ENCODE peak calls at places on chromosome 3, in eight cellular contexts. S, R, U, E, W, X, C and J are unnamed samples.

GRCh38 chr3:179069762-179070390 is 1.7 kb downstream of the ZMAT3 start:
- DNase-seq in S (peak; percentile 22), R (no peak), U (no peak), E (peak; percentile 69), W (no peak), X (no peak), C (peak; percentile 38), J (no peak)

GRCh38 chr3:165744025-165744424 is 93.2 kb downstream of the BCHE start:
- DNase-seq in S (no peak), R (no peak), U (no peak), E (peak; percentile 1), W (no peak), X (no peak), C (no peak), J (no peak)

GRCh38 chr3:33377931-33378330 is 62.3 kb downstream of the UBP1 start:
- DNase-seq in S (peak; percentile 58), R (peak; percentile 26), U (no peak), E (no peak), W (no peak), X (no peak), C (no peak), J (no peak)

GRCh38 chr3:139198929-139199328 is 144.9 kb upstream of the MRPS22 start:
- DNase-seq in S (peak; percentile 13), R (peak; percentile 37), U (no peak), E (no peak), W (no peak), X (no peak), C (no peak), J (no peak)

GRCh38 chr3:183285828-183286457 is 32.9 kb downstream of the B3GNT5 start:
- DNase-seq in S (peak; percentile 77), R (peak; percentile 20), U (no peak), E (peak; percentile 96), W (peak; percentile 83), X (peak; percentile 88), C (peak; percentile 42), J (peak; percentile 56)

GRCh38 chr3:54988302-54989022 is 60.6 kb upstream of the LRTM1 start:
- DNase-seq in S (peak; percentile 72), R (no peak), U (no peak), E (peak; percentile 60), W (no peak), X (no peak), C (no peak), J (no peak)

GRCh38 chr3:112640864-112641751 is at the start of gene CCDC80:
- DNase-seq in S (peak; percentile 79), R (peak; percentile 17), U (no peak), E (peak; percentile 88), W (no peak), X (no peak), C (no peak), J (no peak)

GRCh38 chr3:184733971-184734608 is 22.2 kb upstream of the MAGEF1 start:
- DNase-seq in S (no peak), R (no peak), U (peak; percentile 30), E (no peak), W (no peak), X (peak; percentile 35), C (no peak), J (no peak)

GRCh38 chr3:73614385-73614784 is 10.4 kb downstream of the PDZRN3 start:
- DNase-seq in S (peak; percentile 89), R (no peak), U (no peak), E (peak; percentile 87), W (no peak), X (no peak), C (no peak), J (no peak)

GRCh38 chr3:11555823-11556222 is 87.9 kb downstream of the VGLL4 start:
- DNase-seq in S (no peak), R (no peak), U (no peak), E (no peak), W (no peak), X (no peak), C (no peak), J (no peak)

GRCh38 chr3:71859128-71859519 is 74.2 kb upstream of the PROK2 start:
- DNase-seq in S (no peak), R (no peak), U (no peak), E (peak; percentile 30), W (no peak), X (no peak), C (peak; percentile 8), J (no peak)

GRCh38 chr3:67059443-67059842 is 61.3 kb downstream of the KBTBD8 start:
- DNase-seq in S (no peak), R (no peak), U (no peak), E (no peak), W (no peak), X (no peak), C (no peak), J (no peak)

GRCh38 chr3:37899101-37899707 is 37.5 kb downstream of the CTDSPL start:
- DNase-seq in S (no peak), R (no peak), U (no peak), E (no peak), W (no peak), X (no peak), C (no peak), J (no peak)

GRCh38 chr3:49727154-49727923 is 3.6 kb upstream of the GMPPB start:
- DNase-seq in S (no peak), R (no peak), U (no peak), E (no peak), W (no peak), X (peak; percentile 55), C (no peak), J (no peak)

GRCh38 chr3:100401674-100402036 is 316 bp downstream of the LNP1 start:
- DNase-seq in S (no peak), R (no peak), U (no peak), E (no peak), W (peak; percentile 46), X (no peak), C (no peak), J (no peak)

GRCh38 chr3:193297421-193297820 is 56.4 kb downstream of the PLAAT1 start:
- DNase-seq in S (no peak), R (peak; percentile 11), U (no peak), E (peak; percentile 79), W (no peak), X (no peak), C (no peak), J (no peak)

GRCh38 chr3:60363817-60364216 is 887.4 kb downstream of the FHIT start:
- DNase-seq in S (no peak), R (no peak), U (no peak), E (peak; percentile 40), W (no peak), X (no peak), C (no peak), J (no peak)

GRCh38 chr3:152719264-152719663 is 115.7 kb upstream of the P2RY1 start:
- DNase-seq in S (no peak), R (no peak), U (no peak), E (peak; percentile 31), W (no peak), X (no peak), C (no peak), J (no peak)

GRCh38 chr3:98188553-98188952 is 22.1 kb downstream of the OR5H15 start:
- DNase-seq in S (no peak), R (no peak), U (no peak), E (peak; percentile 0), W (no peak), X (no peak), C (no peak), J (peak; percentile 9)

GRCh38 chr3:7562892-7563291 is 702.0 kb downstream of the GRM7 start:
- DNase-seq in S (no peak), R (no peak), U (no peak), E (no peak), W (no peak), X (no peak), C (no peak), J (no peak)

GRCh38 chr3:56089739-56090138 is 378.5 kb downstream of the ERC2 start:
- DNase-seq in S (no peak), R (no peak), U (no peak), E (no peak), W (no peak), X (no peak), C (no peak), J (no peak)

GRCh38 chr3:75906555-75907112 is 121.3 kb upstream of the ZNF717 start:
- DNase-seq in S (no peak), R (peak; percentile 72), U (peak; percentile 85), E (peak; percentile 73), W (peak; percentile 70), X (no peak), C (peak; percentile 67), J (no peak)

GRCh38 chr3:124131158-124132115 is 139.5 kb upstream of the ROPN1 start:
- DNase-seq in S (no peak), R (no peak), U (no peak), E (peak; percentile 33), W (no peak), X (no peak), C (no peak), J (no peak)

GRCh38 chr3:157280786-157281185 is 120.8 kb upstream of the CCNL1 start:
- DNase-seq in S (no peak), R (no peak), U (no peak), E (no peak), W (no peak), X (no peak), C (no peak), J (no peak)

GRCh38 chr3:124577494-124578167 is 152.6 kb upstream of the UMPS start:
- DNase-seq in S (no peak), R (no peak), U (no peak), E (no peak), W (no peak), X (no peak), C (no peak), J (no peak)

GRCh38 chr3:4356642-4357041 is 53.5 kb downstream of the SETMAR start:
- DNase-seq in S (no peak), R (no peak), U (no peak), E (no peak), W (no peak), X (no peak), C (no peak), J (no peak)

GRCh38 chr3:127690823-127691452 is 18.2 kb downstream of the ABTB1 start:
- DNase-seq in S (peak; percentile 60), R (peak; percentile 8), U (no peak), E (peak; percentile 80), W (peak; percentile 45), X (peak; percentile 86), C (peak; percentile 32), J (no peak)

GRCh38 chr3:196360586-196360985 is 22.4 kb upstream of the TM4SF19 start:
- DNase-seq in S (no peak), R (no peak), U (no peak), E (no peak), W (no peak), X (no peak), C (no peak), J (no peak)

GRCh38 chr3:53581671-53582070 is 87.3 kb downstream of the CACNA1D start:
- DNase-seq in S (no peak), R (no peak), U (no peak), E (peak; percentile 37), W (no peak), X (no peak), C (no peak), J (no peak)

GRCh38 chr3:45507820-45508317 is 86.7 kb upstream of the LIMD1 start:
- DNase-seq in S (no peak), R (no peak), U (peak; percentile 88), E (peak; percentile 82), W (no peak), X (no peak), C (no peak), J (no peak)

GRCh38 chr3:123656691-123657090 is 71.8 kb upstream of the HACD2 start:
- DNase-seq in S (no peak), R (no peak), U (no peak), E (no peak), W (no peak), X (no peak), C (no peak), J (no peak)

GRCh38 chr3:170868577-170869239 is 1.3 kb downstream of the RPL22L1 start:
- DNase-seq in S (no peak), R (no peak), U (no peak), E (no peak), W (no peak), X (no peak), C (no peak), J (no peak)

GRCh38 chr3:149224736-149225594 is 3.3 kb upstream of the CP start:
- DNase-seq in S (peak; percentile 40), R (no peak), U (no peak), E (peak; percentile 78), W (no peak), X (no peak), C (no peak), J (no peak)

GRCh38 chr3:126127904-126128303 is 44.0 kb upstream of the SLC41A3 start:
- DNase-seq in S (no peak), R (no peak), U (peak; percentile 76), E (no peak), W (peak; percentile 19), X (peak; percentile 31), C (no peak), J (no peak)